ENCODE peak calls at places on chromosome 7, in seven cellular contexts. One of them, this sample, is unnamed.

GRCh38 chr7:139914306-139914747 is 85.3 kb downstream of the TBXAS1 start:
- DNase-seq in GM10248: no peak
- DNase-seq in body of pancreas: no peak
- DNase-seq in NCI-H748 treated with DMSO at 0.1 percent for 48 hours: no peak
- DNase-seq in A172: peak; percentile 31
- DNase-seq in HAP-1: no peak
- DNase-seq in transverse colon: no peak
- DNase-seq in this sample: no peak

GRCh38 chr7:4134631-4135030 is 547.5 kb upstream of the FOXK1 start:
- DNase-seq in A172: no peak
- DNase-seq in NCI-H748 treated with DMSO at 0.1 percent for 48 hours: no peak
- DNase-seq in transverse colon: no peak
- DNase-seq in body of pancreas: peak; percentile 81
- DNase-seq in GM10248: no peak
- DNase-seq in HAP-1: no peak
- DNase-seq in this sample: no peak

GRCh38 chr7:23357190-23358093 is 58.3 kb downstream of the MALSU1 start:
- DNase-seq in NCI-H748 treated with DMSO at 0.1 percent for 48 hours: peak; percentile 29
- DNase-seq in HAP-1: peak; percentile 29
- DNase-seq in body of pancreas: no peak
- DNase-seq in A172: peak; percentile 70
- DNase-seq in transverse colon: no peak
- DNase-seq in GM10248: peak; percentile 36
- DNase-seq in this sample: no peak

GRCh38 chr7:74191231-74191630 is 17.1 kb downstream of the EIF4H start:
- DNase-seq in body of pancreas: no peak
- DNase-seq in transverse colon: no peak
- DNase-seq in GM10248: no peak
- DNase-seq in HAP-1: no peak
- DNase-seq in NCI-H748 treated with DMSO at 0.1 percent for 48 hours: no peak
- DNase-seq in A172: no peak
- DNase-seq in this sample: no peak

GRCh38 chr7:101972627-101973026 is 155.2 kb downstream of the CUX1 start:
- DNase-seq in NCI-H748 treated with DMSO at 0.1 percent for 48 hours: no peak
- DNase-seq in transverse colon: no peak
- DNase-seq in A172: no peak
- DNase-seq in HAP-1: no peak
- DNase-seq in body of pancreas: no peak
- DNase-seq in GM10248: no peak
- DNase-seq in this sample: no peak

GRCh38 chr7:149837620-149838223 is 453 bp upstream of the ZNF862 start:
- DNase-seq in transverse colon: no peak
- DNase-seq in body of pancreas: no peak
- DNase-seq in HAP-1: no peak
- DNase-seq in GM10248: no peak
- DNase-seq in A172: no peak
- DNase-seq in NCI-H748 treated with DMSO at 0.1 percent for 48 hours: no peak
- DNase-seq in this sample: no peak

GRCh38 chr7:115662676-115663075 is 367.9 kb downstream of the TFEC start:
- DNase-seq in NCI-H748 treated with DMSO at 0.1 percent for 48 hours: no peak
- DNase-seq in body of pancreas: no peak
- DNase-seq in GM10248: no peak
- DNase-seq in A172: no peak
- DNase-seq in HAP-1: no peak
- DNase-seq in transverse colon: no peak
- DNase-seq in this sample: no peak

GRCh38 chr7:7883394-7883793 is 85.2 kb upstream of the GLCCI1 start:
- DNase-seq in GM10248: no peak
- DNase-seq in A172: no peak
- DNase-seq in transverse colon: no peak
- DNase-seq in NCI-H748 treated with DMSO at 0.1 percent for 48 hours: no peak
- DNase-seq in HAP-1: no peak
- DNase-seq in body of pancreas: no peak
- DNase-seq in this sample: no peak

GRCh38 chr7:66902844-66903180 is 18.2 kb upstream of the TMEM248 start:
- DNase-seq in GM10248: no peak
- DNase-seq in HAP-1: no peak
- DNase-seq in body of pancreas: no peak
- DNase-seq in NCI-H748 treated with DMSO at 0.1 percent for 48 hours: no peak
- DNase-seq in transverse colon: no peak
- DNase-seq in A172: no peak
- DNase-seq in this sample: no peak

GRCh38 chr7:5824297-5824610 is 42.8 kb upstream of the RNF216 start:
- DNase-seq in HAP-1: no peak
- DNase-seq in body of pancreas: no peak
- DNase-seq in transverse colon: no peak
- DNase-seq in NCI-H748 treated with DMSO at 0.1 percent for 48 hours: no peak
- DNase-seq in A172: no peak
- DNase-seq in GM10248: peak; percentile 15
- DNase-seq in this sample: no peak

GRCh38 chr7:50939026-50939425 is 156.3 kb upstream of the GRB10 start:
- DNase-seq in HAP-1: no peak
- DNase-seq in NCI-H748 treated with DMSO at 0.1 percent for 48 hours: no peak
- DNase-seq in transverse colon: no peak
- DNase-seq in GM10248: no peak
- DNase-seq in A172: no peak
- DNase-seq in body of pancreas: no peak
- DNase-seq in this sample: no peak

GRCh38 chr7:105906169-105906568 is 29.8 kb upstream of the ATXN7L1 start:
- DNase-seq in HAP-1: no peak
- DNase-seq in GM10248: no peak
- DNase-seq in body of pancreas: no peak
- DNase-seq in NCI-H748 treated with DMSO at 0.1 percent for 48 hours: no peak
- DNase-seq in transverse colon: no peak
- DNase-seq in A172: no peak
- DNase-seq in this sample: no peak

GRCh38 chr7:151010307-151011096 is 13.8 kb downstream of the ATG9B start:
- DNase-seq in NCI-H748 treated with DMSO at 0.1 percent for 48 hours: no peak
- DNase-seq in body of pancreas: no peak
- DNase-seq in HAP-1: no peak
- DNase-seq in GM10248: no peak
- DNase-seq in transverse colon: no peak
- DNase-seq in A172: no peak
- DNase-seq in this sample: no peak

GRCh38 chr7:40755438-40755837 is 620.6 kb downstream of the SUGCT start:
- DNase-seq in transverse colon: no peak
- DNase-seq in A172: no peak
- DNase-seq in GM10248: no peak
- DNase-seq in NCI-H748 treated with DMSO at 0.1 percent for 48 hours: no peak
- DNase-seq in body of pancreas: no peak
- DNase-seq in HAP-1: no peak
- DNase-seq in this sample: no peak

GRCh38 chr7:108459922-108460551 is 3.8 kb upstream of the NRCAM start:
- DNase-seq in HAP-1: peak; percentile 51
- DNase-seq in A172: peak; percentile 36
- DNase-seq in GM10248: peak; percentile 46
- DNase-seq in transverse colon: no peak
- DNase-seq in body of pancreas: peak; percentile 40
- DNase-seq in NCI-H748 treated with DMSO at 0.1 percent for 48 hours: peak; percentile 41
- DNase-seq in this sample: peak; percentile 38

GRCh38 chr7:16668049-16668858 is 22.3 kb downstream of the BZW2 start:
- DNase-seq in A172: peak; percentile 97
- DNase-seq in body of pancreas: peak; percentile 71
- DNase-seq in GM10248: no peak
- DNase-seq in HAP-1: peak; percentile 39
- DNase-seq in transverse colon: peak; percentile 44
- DNase-seq in NCI-H748 treated with DMSO at 0.1 percent for 48 hours: no peak
- DNase-seq in this sample: peak; percentile 46

GRCh38 chr7:149690688-149691446 is 82.5 kb downstream of the ZNF467 start:
- DNase-seq in NCI-H748 treated with DMSO at 0.1 percent for 48 hours: no peak
- DNase-seq in GM10248: no peak
- DNase-seq in A172: peak; percentile 91
- DNase-seq in transverse colon: no peak
- DNase-seq in body of pancreas: no peak
- DNase-seq in HAP-1: peak; percentile 90
- DNase-seq in this sample: peak; percentile 54

GRCh38 chr7:30256459-30256858 is 27.9 kb upstream of the ZNRF2 start:
- DNase-seq in transverse colon: peak; percentile 30
- DNase-seq in GM10248: no peak
- DNase-seq in body of pancreas: no peak
- DNase-seq in A172: no peak
- DNase-seq in NCI-H748 treated with DMSO at 0.1 percent for 48 hours: no peak
- DNase-seq in HAP-1: no peak
- DNase-seq in this sample: no peak

GRCh38 chr7:157519798-157520244 is 183.0 kb downstream of the DNAJB6 start:
- DNase-seq in NCI-H748 treated with DMSO at 0.1 percent for 48 hours: no peak
- DNase-seq in transverse colon: no peak
- DNase-seq in HAP-1: peak; percentile 6
- DNase-seq in body of pancreas: no peak
- DNase-seq in A172: no peak
- DNase-seq in GM10248: no peak
- DNase-seq in this sample: peak; percentile 10

GRCh38 chr7:43585521-43585920 is 2.6 kb downstream of the STK17A start:
- DNase-seq in NCI-H748 treated with DMSO at 0.1 percent for 48 hours: no peak
- DNase-seq in HAP-1: no peak
- DNase-seq in body of pancreas: no peak
- DNase-seq in transverse colon: no peak
- DNase-seq in A172: peak; percentile 34
- DNase-seq in GM10248: no peak
- DNase-seq in this sample: no peak

GRCh38 chr7:20440472-20441105 is 109.9 kb downstream of the ITGB8 start:
- DNase-seq in transverse colon: peak; percentile 31
- DNase-seq in NCI-H748 treated with DMSO at 0.1 percent for 48 hours: peak; percentile 28
- DNase-seq in GM10248: peak; percentile 19
- DNase-seq in body of pancreas: peak; percentile 64
- DNase-seq in A172: peak; percentile 19
- DNase-seq in HAP-1: peak; percentile 75
- DNase-seq in this sample: peak; percentile 30

GRCh38 chr7:13800694-13801448 is 188.6 kb downstream of the ETV1 start:
- DNase-seq in transverse colon: no peak
- DNase-seq in A172: peak; percentile 83
- DNase-seq in GM10248: no peak
- DNase-seq in NCI-H748 treated with DMSO at 0.1 percent for 48 hours: no peak
- DNase-seq in body of pancreas: no peak
- DNase-seq in HAP-1: no peak
- DNase-seq in this sample: no peak

GRCh38 chr7:30135551-30136271 is 925 bp downstream of the MTURN start:
- DNase-seq in transverse colon: peak; percentile 63
- DNase-seq in GM10248: peak; percentile 57
- DNase-seq in body of pancreas: peak; percentile 61
- DNase-seq in NCI-H748 treated with DMSO at 0.1 percent for 48 hours: peak; percentile 25
- DNase-seq in HAP-1: peak; percentile 64
- DNase-seq in A172: peak; percentile 60
- DNase-seq in this sample: peak; percentile 66

GRCh38 chr7:6558837-6559236 is 7.6 kb upstream of the GRID2IP start:
- DNase-seq in A172: peak; percentile 79
- DNase-seq in transverse colon: peak; percentile 29
- DNase-seq in NCI-H748 treated with DMSO at 0.1 percent for 48 hours: no peak
- DNase-seq in GM10248: peak; percentile 62
- DNase-seq in HAP-1: peak; percentile 67
- DNase-seq in body of pancreas: no peak
- DNase-seq in this sample: peak; percentile 65

GRCh38 chr7:114711244-114711643 is 210.7 kb upstream of the MDFIC start:
- DNase-seq in A172: peak; percentile 14
- DNase-seq in body of pancreas: no peak
- DNase-seq in transverse colon: no peak
- DNase-seq in HAP-1: no peak
- DNase-seq in GM10248: no peak
- DNase-seq in NCI-H748 treated with DMSO at 0.1 percent for 48 hours: no peak
- DNase-seq in this sample: no peak

This sample was measured in testis.